ENCODE peak calls at places on chromosomes 12 and 14, in seven cellular contexts. W is MM.1S, L is psoas muscle, H is A549, D is cardiac muscle cell, N is body of pancreas, I is HepG2. C is an unnamed sample.

GRCh38 chr12:123707466-123707865 is 4.7 kb upstream of the ATP6V0A2 start:
- DNase-seq in W (no peak), L (no peak), H (no peak), D (no peak), N (no peak), I (no peak), C (no peak)

GRCh38 chr12:67943295-67943892 is 45.9 kb upstream of the IFNG-AS1 start:
- DNase-seq in W (peak), L (no peak), H (peak), D (peak), N (peak), I (peak), C (peak)

GRCh38 chr14:81384900-81385299 is 15.2 kb downstream of the STON2 start:
- DNase-seq in W (no peak), L (no peak), H (no peak), D (peak), N (no peak), I (peak), C (peak)

GRCh38 chr12:63212316-63212715 is 61.3 kb upstream of the AVPR1A start:
- DNase-seq in W (no peak), L (no peak), H (no peak), D (no peak), N (no peak), I (no peak), C (no peak)

GRCh38 chr14:73059326-73059725 is 992 bp downstream of the RBM25 start:
- DNase-seq in W (no peak), L (no peak), H (peak), D (peak), N (no peak), I (peak), C (no peak)

GRCh38 chr14:86086962-86087361 is 557.0 kb downstream of the FLRT2 start:
- DNase-seq in W (no peak), L (no peak), H (no peak), D (no peak), N (no peak), I (no peak), C (no peak)

GRCh38 chr12:19893514-19893913 is 454.2 kb downstream of the AEBP2 start:
- DNase-seq in W (peak), L (no peak), H (peak), D (peak), N (no peak), I (no peak), C (peak)

GRCh38 chr14:69298131-69299071 is 38.4 kb downstream of the GALNT16 start:
- DNase-seq in W (no peak), L (no peak), H (no peak), D (no peak), N (no peak), I (no peak), C (no peak)

GRCh38 chr12:55019784-55020183 is at the start of gene NEUROD4:
- DNase-seq in W (peak), L (no peak), H (peak), D (peak), N (peak), I (peak), C (peak)

GRCh38 chr14:22106700-22107697 is 433.4 kb upstream of the OR4E1 start:
- DNase-seq in W (no peak), L (no peak), H (no peak), D (no peak), N (no peak), I (no peak), C (no peak)

DNA sequence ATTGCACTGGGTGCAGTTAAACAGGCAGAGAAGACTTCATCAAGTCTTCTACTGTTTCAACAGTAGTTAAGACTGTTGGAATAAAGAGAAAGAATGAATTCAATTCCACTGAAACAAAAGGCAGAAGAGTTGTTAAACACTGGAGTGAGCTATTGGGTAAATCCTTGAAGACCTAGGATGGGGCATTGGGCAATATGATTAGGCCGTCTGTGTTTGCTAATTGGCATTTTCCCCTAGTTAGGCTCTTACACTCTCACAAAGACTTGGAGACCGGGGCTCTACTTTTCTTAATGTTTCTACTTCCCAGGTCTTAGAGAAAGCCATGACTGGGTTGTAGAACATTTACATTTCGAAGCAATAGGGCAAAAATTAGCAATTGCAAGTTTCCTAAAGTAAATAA is 402.1 kb downstream of the NAV3 start:
- DNase-seq in W (no peak), L (no peak), H (no peak), D (no peak), N (no peak), I (no peak), C (no peak)
- TF ChIP-seq CTCF in W (no peak), L (no peak), H (no peak), D (no peak), N (no peak), I (no peak), C (no peak)

GRCh38 chr14:94486883-94487282 is 10.9 kb upstream of the SERPINA9 start:
- DNase-seq in W (no peak), L (no peak), H (no peak), D (no peak), N (no peak), I (no peak), C (no peak)
- H3K4me3 ChIP-seq in W (no peak), L (no peak), H (no peak), D (no peak), N (no peak), I (no peak), C (no peak)

GRCh38 chr12:18430425-18431048 is 169.2 kb downstream of the PIK3C2G start:
- DNase-seq in W (peak), L (no peak), H (peak), D (peak), N (peak), I (peak), C (peak)
- TF ChIP-seq CTCF in W (peak), L (peak), H (peak), D (peak), N (peak), I (peak), C (peak)

DNA sequence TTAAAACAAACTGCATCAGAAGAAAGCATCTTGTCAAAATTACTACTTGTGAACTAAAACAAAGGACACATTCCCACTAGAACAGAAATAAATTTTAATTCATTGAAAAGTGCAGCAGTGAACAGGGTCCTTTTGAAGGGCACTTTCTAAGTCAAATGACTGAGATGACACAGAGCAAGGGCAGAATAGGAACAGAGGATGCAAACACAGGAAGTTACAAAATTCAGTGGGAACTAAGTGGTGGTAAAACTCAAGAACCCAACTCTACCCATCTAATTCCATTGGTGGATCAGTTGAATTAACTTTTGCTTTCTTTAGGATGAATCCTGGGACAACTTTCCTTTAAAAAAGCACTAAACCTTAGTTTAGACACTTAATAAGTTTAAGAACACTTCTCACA is 45.8 kb downstream of the GNS start:
- DNase-seq in W (no peak), L (no peak), H (no peak), D (no peak), N (no peak), I (no peak), C (no peak)
- H3K4me3 ChIP-seq in W (no peak), L (no peak), H (no peak), D (no peak), N (no peak), I (no peak), C (no peak)

C was measured in foreskin fibroblast.